ENCODE peak calls at places on chromosomes 3 and 15, in seven cellular contexts. C is thoracic aorta; P is CD4-positive, CD25-positive, alpha-beta regulatory T cell; R is tibial nerve; Y is CD8-positive, alpha-beta T cell; N is GM12878; Z is SK-N-SH. O is an unnamed sample.

GRCh38 chr3:138397983-138398382 is 36.4 kb upstream of the ESYT3 start:
- DNase-seq in C (no peak), P (no peak), N (no peak), R (no peak), Y (no peak), Z (no peak), O (no peak)

GRCh38 chr3:46916799-46917198 is 39.3 kb downstream of the PTH1R start:
- DNase-seq in P (no peak), Y (no peak), R (no peak), Z (no peak), N (no peak), C (no peak), O (no peak)

GRCh38 chr15:81113861-81114261 is 20.2 kb upstream of the CFAP161 start:
- DNase-seq in N (no peak), R (no peak), Y (no peak), P (no peak), Z (no peak), C (no peak), O (no peak)

GRCh38 chr3:190429681-190430080 is 20.0 kb downstream of the TMEM207 start:
- DNase-seq in P (no peak), Z (no peak), N (no peak), C (no peak), R (no peak), Y (no peak), O (no peak)

GRCh38 chr15:70260096-70260495 is 162.4 kb upstream of the TLE3 start:
- DNase-seq in Y (no peak), Z (no peak), C (no peak), N (no peak), P (peak; percentile 39), R (no peak), O (no peak)

GRCh38 chr3:197298858-197299854 is 744 bp upstream of the DLG1 start:
- DNase-seq in C (no peak), Z (peak; percentile 48), P (peak; percentile 7), Y (peak; percentile 30), R (no peak), N (no peak), O (peak; percentile 75)

GRCh38 chr3:11434017-11434526 is 161.9 kb downstream of the ATG7 start:
- DNase-seq in N (no peak), C (peak; percentile 9), Y (no peak), R (peak; percentile 40), P (no peak), Z (peak; percentile 41), O (no peak)

GRCh38 chr3:195774917-195775316 is 36.8 kb downstream of the MUC4 start:
- DNase-seq in Y (no peak), N (no peak), P (no peak), R (peak; percentile 30), C (no peak), Z (peak; percentile 55), O (no peak)

GRCh38 chr15:68052431-68052830 is 1.7 kb upstream of the PIAS1 start:
- DNase-seq in Y (no peak), N (no peak), Z (no peak), C (no peak), R (no peak), P (no peak), O (no peak)

GRCh38 chr15:42163947-42164550 is 7.6 kb upstream of the PLA2G4F start:
- DNase-seq in Z (no peak), Y (no peak), P (no peak), N (no peak), C (no peak), R (no peak), O (no peak)

GRCh38 chr3:11349466-11349865 is 77.3 kb downstream of the ATG7 start:
- DNase-seq in Y (no peak), N (no peak), C (no peak), P (no peak), Z (no peak), R (no peak), O (no peak)

GRCh38 chr15:98085003-98085639 is 124.6 kb downstream of the ARRDC4 start:
- DNase-seq in C (no peak), Y (peak; percentile 22), N (no peak), P (peak; percentile 73), Z (peak; percentile 44), R (no peak), O (peak; percentile 47)

GRCh38 chr3:45082139-45082538 is 56.0 kb downstream of the CLEC3B start:
- DNase-seq in Y (no peak), Z (no peak), N (no peak), R (no peak), C (no peak), P (no peak), O (no peak)

GRCh38 chr15:26081758-26082068 is 218.6 kb upstream of the ATP10A start:
- DNase-seq in N (no peak), R (no peak), Z (peak; percentile 15), C (no peak), P (no peak), Y (peak; percentile 14), O (no peak)

GRCh38 chr3:136070953-136071949 is 105.7 kb downstream of the PPP2R3A start:
- DNase-seq in P (peak; percentile 31), Y (no peak), Z (no peak), R (no peak), C (no peak), N (no peak), O (no peak)

GRCh38 chr3:119703900-119704531 is 1.2 kb downstream of the CFAP91 start:
- DNase-seq in P (no peak), N (no peak), R (no peak), Z (no peak), Y (no peak), C (no peak), O (no peak)

GRCh38 chr15:65365229-65365628 is 12.6 kb downstream of the IGDCC3 start:
- DNase-seq in C (no peak), Y (no peak), P (no peak), R (no peak), Z (no peak), N (no peak), O (no peak)

GRCh38 chr3:60048447-60048848 is 998.6 kb upstream of the CFAP20DC start:
- DNase-seq in N (no peak), P (peak; percentile 96), Y (peak; percentile 23), Z (no peak), R (no peak), C (no peak), O (no peak)

GRCh38 chr3:75337226-75337900 is 326.8 kb upstream of the FRG2C start:
- DNase-seq in Y (no peak), P (no peak), R (no peak), Z (no peak), N (no peak), C (no peak), O (no peak)
- H3K4me1 ChIP-seq in Y (no peaks in the 10 kb centered on the region), P (no peaks in the 10 kb centered on the region), R (no peaks in the 10 kb centered on the region), Z (no peaks in the 10 kb centered on the region), N (peaks cover 4% of the 10 kb centered on the region), C (peaks cover 25% of the 10 kb centered on the region), O (no peaks in the 10 kb centered on the region)

GRCh38 chr3:124619887-124620599 is 110.2 kb upstream of the UMPS start:
- DNase-seq in C (no peak), P (peak; percentile 60), R (no peak), N (no peak), Z (no peak), Y (no peak), O (no peak)

GRCh38 chr3:124621498-124621897 is 108.8 kb upstream of the UMPS start:
- DNase-seq in C (no peak), Y (no peak), Z (peak; percentile 16), P (peak; percentile 8), N (no peak), R (no peak), O (no peak)

GRCh38 chr3:124617177-124617576 is 113.1 kb upstream of the UMPS start:
- DNase-seq in P (no peak), Y (no peak), Z (no peak), R (no peak), N (no peak), C (no peak), O (no peak)

GRCh38 chr3:124625084-124625483 is 105.2 kb upstream of the UMPS start:
- DNase-seq in P (no peak), Z (no peak), C (no peak), R (no peak), Y (no peak), N (no peak), O (no peak)

GRCh38 chr3:124620600-124621063 is 109.6 kb upstream of the UMPS start:
- DNase-seq in C (no peak), P (peak; percentile 79), R (no peak), N (peak; percentile 38), Z (no peak), Y (peak; percentile 36), O (peak; percentile 54)
- H3K4me1 ChIP-seq in C (peaks cover 5% of the 10 kb centered on the region), P (peaks cover 25% of the 10 kb centered on the region), R (no peaks in the 10 kb centered on the region), N (peaks cover 18% of the 10 kb centered on the region), Z (no peaks in the 10 kb centered on the region), Y (peaks cover 15% of the 10 kb centered on the region), O (peaks cover 19% of the 10 kb centered on the region)

GRCh38 chr3:9401986-9402385 is 4.6 kb downstream of the SETD5 start:
- DNase-seq in N (no peak), C (no peak), R (no peak), Z (no peak), P (no peak), Y (no peak), O (no peak)
- H3K4me1 ChIP-seq in N (peaks cover 5% of the 10 kb centered on the region), C (peaks cover 75% of the 10 kb centered on the region), R (peaks cover 61% of the 10 kb centered on the region), Z (peaks cover 60% of the 10 kb centered on the region), P (peaks cover 81% of the 10 kb centered on the region), Y (peaks cover 71% of the 10 kb centered on the region), O (peaks cover 83% of the 10 kb centered on the region)

DNA sequence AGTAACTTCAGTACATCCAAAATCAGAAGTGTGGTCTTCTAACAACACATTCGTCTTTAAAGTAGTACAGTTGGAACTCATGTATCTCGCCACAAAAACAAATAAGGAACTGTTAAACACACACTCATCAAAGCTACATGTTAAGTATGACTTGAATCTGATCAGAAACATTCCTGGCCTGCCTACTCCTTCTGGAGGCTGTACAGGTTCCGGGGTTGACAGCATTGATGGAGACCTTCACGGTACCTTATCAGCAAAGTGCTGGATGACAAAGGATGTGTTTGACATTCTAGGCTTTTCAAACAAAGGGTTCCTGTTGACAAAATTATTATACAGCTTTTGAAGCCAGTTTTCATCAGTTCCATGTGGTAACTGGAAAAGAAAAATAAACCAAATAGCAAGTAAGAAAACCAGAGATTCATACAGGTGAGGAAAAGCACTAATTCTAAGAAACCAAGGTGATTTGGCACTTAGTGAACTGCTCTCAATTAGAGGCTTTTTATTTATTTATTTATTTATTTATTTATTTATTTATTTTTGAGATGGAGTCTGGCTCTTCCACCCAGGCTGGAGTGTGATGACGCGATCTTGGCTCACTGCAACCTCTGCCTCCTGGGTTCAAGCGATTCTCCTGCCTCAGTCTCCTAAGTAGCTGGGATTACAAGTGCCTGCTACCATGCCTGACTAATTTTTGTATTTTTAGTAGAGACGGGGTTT is 44.3 kb downstream of the MYO5C start:
- DNase-seq in Z (no peak), Y (no peak), P (no peak), C (no peak), N (no peak), R (no peak), O (no peak)
- H3K4me1 ChIP-seq in Z (peaks cover 13% of the 10 kb centered on the region), Y (no peaks in the 10 kb centered on the region), P (peaks cover 6% of the 10 kb centered on the region), C (peaks cover 11% of the 10 kb centered on the region), N (peaks cover 3% of the 10 kb centered on the region), R (no peaks in the 10 kb centered on the region), O (peaks cover under 1% of the 10 kb centered on the region)

O was measured in stomach.